ENCODE peak calls at places on chromosomes 6 and 20, in ten cellular contexts. One of them, this sample, is unnamed.

GRCh38 chr6:33205172-33206026 is 944 bp downstream of the HSD17B8 start:
- DNase-seq in LoVo: peak; percentile 44
- DNase-seq in NCI-H774: no peak
- DNase-seq in T follicular helper cell: no peak
- DNase-seq in Jurkat, Clone E6-1: no peak
- DNase-seq in GM20000: peak; percentile 48
- DNase-seq in H9: no peak
- DNase-seq in GM10248: no peak
- DNase-seq in DMS79: no peak
- DNase-seq in NCI-H2081: no peak
- DNase-seq in this sample: no peak

GRCh38 chr6:149480502-149481280 is 4.1 kb downstream of the ZC3H12D start:
- DNase-seq in LoVo: no peak
- DNase-seq in NCI-H774: no peak
- DNase-seq in T follicular helper cell: peak; percentile 61
- DNase-seq in Jurkat, Clone E6-1: no peak
- DNase-seq in GM20000: no peak
- DNase-seq in H9: no peak
- DNase-seq in GM10248: no peak
- DNase-seq in DMS79: no peak
- DNase-seq in NCI-H2081: no peak
- DNase-seq in this sample: no peak

GRCh38 chr6:46058951-46059350 is 43.3 kb upstream of the CLIC5 start:
- DNase-seq in LoVo: no peak
- DNase-seq in NCI-H774: no peak
- DNase-seq in T follicular helper cell: no peak
- DNase-seq in Jurkat, Clone E6-1: no peak
- DNase-seq in GM20000: no peak
- DNase-seq in H9: no peak
- DNase-seq in GM10248: no peak
- DNase-seq in DMS79: no peak
- DNase-seq in NCI-H2081: no peak
- DNase-seq in this sample: no peak

GRCh38 chr6:3386374-3386857 is 70.4 kb downstream of the SLC22A23 start:
- DNase-seq in LoVo: no peak
- DNase-seq in NCI-H774: no peak
- DNase-seq in T follicular helper cell: no peak
- DNase-seq in Jurkat, Clone E6-1: no peak
- DNase-seq in GM20000: no peak
- DNase-seq in H9: no peak
- DNase-seq in GM10248: no peak
- DNase-seq in DMS79: no peak
- DNase-seq in NCI-H2081: no peak
- DNase-seq in this sample: no peak

GRCh38 chr6:43269273-43270007 is 26.2 kb downstream of the TTBK1 start:
- DNase-seq in LoVo: no peak
- DNase-seq in NCI-H774: no peak
- DNase-seq in T follicular helper cell: peak; percentile 19
- DNase-seq in Jurkat, Clone E6-1: peak; percentile 36
- DNase-seq in GM20000: no peak
- DNase-seq in H9: peak; percentile 38
- DNase-seq in GM10248: no peak
- DNase-seq in DMS79: no peak
- DNase-seq in NCI-H2081: no peak
- DNase-seq in this sample: peak; percentile 41

GRCh38 chr20:2693286-2693995 is 861 bp downstream of the EBF4 start:
- DNase-seq in LoVo: no peak
- DNase-seq in NCI-H774: no peak
- DNase-seq in T follicular helper cell: no peak
- DNase-seq in Jurkat, Clone E6-1: no peak
- DNase-seq in GM20000: peak; percentile 88
- DNase-seq in H9: peak; percentile 50
- DNase-seq in GM10248: peak; percentile 67
- DNase-seq in DMS79: no peak
- DNase-seq in NCI-H2081: no peak
- DNase-seq in this sample: peak; percentile 50

GRCh38 chr20:3904857-3905256 is 15.7 kb downstream of the PANK2 start:
- DNase-seq in LoVo: no peak
- DNase-seq in NCI-H774: no peak
- DNase-seq in T follicular helper cell: no peak
- DNase-seq in Jurkat, Clone E6-1: no peak
- DNase-seq in GM20000: no peak
- DNase-seq in H9: no peak
- DNase-seq in GM10248: no peak
- DNase-seq in DMS79: no peak
- DNase-seq in NCI-H2081: no peak
- DNase-seq in this sample: no peak

GRCh38 chr6:146925846-146926245 is 278.4 kb upstream of the STXBP5 start:
- DNase-seq in LoVo: no peak
- DNase-seq in NCI-H774: no peak
- DNase-seq in T follicular helper cell: no peak
- DNase-seq in Jurkat, Clone E6-1: no peak
- DNase-seq in GM20000: no peak
- DNase-seq in H9: no peak
- DNase-seq in GM10248: no peak
- DNase-seq in DMS79: no peak
- DNase-seq in NCI-H2081: no peak
- DNase-seq in this sample: no peak

GRCh38 chr6:162151050-162151658 is 576.4 kb downstream of the PRKN start:
- DNase-seq in LoVo: no peak
- DNase-seq in NCI-H774: no peak
- DNase-seq in T follicular helper cell: no peak
- DNase-seq in Jurkat, Clone E6-1: no peak
- DNase-seq in GM20000: no peak
- DNase-seq in H9: no peak
- DNase-seq in GM10248: no peak
- DNase-seq in DMS79: no peak
- DNase-seq in NCI-H2081: no peak
- DNase-seq in this sample: no peak

GRCh38 chr20:58649288-58650180 is 1.5 kb upstream of the STX16 start:
- DNase-seq in LoVo: no peak
- DNase-seq in NCI-H774: no peak
- DNase-seq in T follicular helper cell: peak; percentile 13
- DNase-seq in Jurkat, Clone E6-1: no peak
- DNase-seq in GM20000: peak; percentile 48
- DNase-seq in H9: no peak
- DNase-seq in GM10248: no peak
- DNase-seq in DMS79: no peak
- DNase-seq in NCI-H2081: no peak
- DNase-seq in this sample: peak; percentile 37

GRCh38 chr20:47466704-47467459 is 34.8 kb upstream of the NCOA3 start:
- DNase-seq in LoVo: no peak
- DNase-seq in NCI-H774: no peak
- DNase-seq in T follicular helper cell: no peak
- DNase-seq in Jurkat, Clone E6-1: no peak
- DNase-seq in GM20000: no peak
- DNase-seq in H9: no peak
- DNase-seq in GM10248: no peak
- DNase-seq in DMS79: no peak
- DNase-seq in NCI-H2081: no peak
- DNase-seq in this sample: no peak

GRCh38 chr6:163831736-163832135 is 417.2 kb downstream of the QKI start:
- DNase-seq in LoVo: no peak
- DNase-seq in NCI-H774: no peak
- DNase-seq in T follicular helper cell: no peak
- DNase-seq in Jurkat, Clone E6-1: no peak
- DNase-seq in GM20000: no peak
- DNase-seq in H9: no peak
- DNase-seq in GM10248: no peak
- DNase-seq in DMS79: no peak
- DNase-seq in NCI-H2081: no peak
- DNase-seq in this sample: no peak

GRCh38 chr6:7324520-7324919 is 11.5 kb upstream of the SSR1 start:
- DNase-seq in LoVo: no peak
- DNase-seq in NCI-H774: no peak
- DNase-seq in T follicular helper cell: no peak
- DNase-seq in Jurkat, Clone E6-1: no peak
- DNase-seq in GM20000: peak; percentile 32
- DNase-seq in H9: no peak
- DNase-seq in GM10248: peak; percentile 41
- DNase-seq in DMS79: no peak
- DNase-seq in NCI-H2081: no peak
- DNase-seq in this sample: no peak

GRCh38 chr6:34352305-34352937 is 40.0 kb downstream of the NUDT3 start:
- DNase-seq in LoVo: no peak
- DNase-seq in NCI-H774: no peak
- DNase-seq in T follicular helper cell: no peak
- DNase-seq in Jurkat, Clone E6-1: no peak
- DNase-seq in GM20000: no peak
- DNase-seq in H9: no peak
- DNase-seq in GM10248: no peak
- DNase-seq in DMS79: no peak
- DNase-seq in NCI-H2081: no peak
- DNase-seq in this sample: no peak

GRCh38 chr6:21340563-21340962 is 253.0 kb upstream of the SOX4 start:
- DNase-seq in LoVo: no peak
- DNase-seq in NCI-H774: no peak
- DNase-seq in T follicular helper cell: no peak
- DNase-seq in Jurkat, Clone E6-1: no peak
- DNase-seq in GM20000: no peak
- DNase-seq in H9: no peak
- DNase-seq in GM10248: no peak
- DNase-seq in DMS79: no peak
- DNase-seq in NCI-H2081: no peak
- DNase-seq in this sample: no peak

GRCh38 chr20:14951707-14952106 is 614.3 kb upstream of the FLRT3 start:
- DNase-seq in LoVo: no peak
- DNase-seq in NCI-H774: no peak
- DNase-seq in T follicular helper cell: no peak
- DNase-seq in Jurkat, Clone E6-1: no peak
- DNase-seq in GM20000: no peak
- DNase-seq in H9: no peak
- DNase-seq in GM10248: no peak
- DNase-seq in DMS79: no peak
- DNase-seq in NCI-H2081: no peak
- DNase-seq in this sample: no peak

GRCh38 chr6:124226396-124226795 is 422.7 kb downstream of the NKAIN2 start:
- DNase-seq in LoVo: no peak
- DNase-seq in NCI-H774: no peak
- DNase-seq in T follicular helper cell: no peak
- DNase-seq in Jurkat, Clone E6-1: no peak
- DNase-seq in GM20000: no peak
- DNase-seq in H9: no peak
- DNase-seq in GM10248: no peak
- DNase-seq in DMS79: no peak
- DNase-seq in NCI-H2081: no peak
- DNase-seq in this sample: no peak

GRCh38 chr6:30112402-30113376 is at the start of gene TRIM31:
- DNase-seq in LoVo: peak; percentile 76
- DNase-seq in NCI-H774: no peak
- DNase-seq in T follicular helper cell: no peak
- DNase-seq in Jurkat, Clone E6-1: no peak
- DNase-seq in GM20000: peak; percentile 36
- DNase-seq in H9: no peak
- DNase-seq in GM10248: peak; percentile 20
- DNase-seq in DMS79: no peak
- DNase-seq in NCI-H2081: no peak
- DNase-seq in this sample: no peak

GRCh38 chr6:130927305-130927704 is 100.1 kb downstream of the SMLR1 start:
- DNase-seq in LoVo: peak; percentile 70
- DNase-seq in NCI-H774: no peak
- DNase-seq in T follicular helper cell: no peak
- DNase-seq in Jurkat, Clone E6-1: no peak
- DNase-seq in GM20000: no peak
- DNase-seq in H9: no peak
- DNase-seq in GM10248: no peak
- DNase-seq in DMS79: no peak
- DNase-seq in NCI-H2081: no peak
- DNase-seq in this sample: no peak

This sample was measured in activated B cell treated with CpG ODN at 0.5 μM for 24 hours.